ENCODE peak calls at places on chromosomes 3 and 15, in four cellular contexts. X, A, V and W are unnamed samples.

GRCh38 chr3:154967090-154967489 is 113.0 kb upstream of the MME start:
- DNase-seq in V (no peak), X (no peak), A (no peak), W (no peak)

GRCh38 chr15:68210821-68211655 is 5.9 kb upstream of the CALML4 start:
- DNase-seq in A (no peak), X (no peak), V (peak), W (peak)

GRCh38 chr15:41494922-41495735 is 1.5 kb downstream of the ITPKA start:
- DNase-seq in X (no peak), A (no peak), V (no peak), W (no peak)

GRCh38 chr3:189490749-189491148 is 140.4 kb upstream of the TP63 start:
- DNase-seq in X (no peak), V (no peak), A (no peak), W (no peak)

GRCh38 chr3:180322829-180323228 is 279.1 kb upstream of the TTC14 start:
- DNase-seq in A (no peak), X (no peak), V (no peak), W (no peak)

GRCh38 chr3:10468611-10469354 is 36.6 kb downstream of the ATP2B2 start:
- DNase-seq in A (no peak), X (no peak), V (no peak), W (no peak)

GRCh38 chr3:31077826-31078225 is 183.4 kb upstream of the GADL1 start:
- DNase-seq in V (no peak), A (no peak), X (no peak), W (no peak)

GRCh38 chr3:42071720-42072582 is 19.2 kb upstream of the TRAK1 start:
- DNase-seq in A (no peak), X (peak), V (peak), W (no peak)

GRCh38 chr3:20930034-20930433 is 744.0 kb upstream of the SGO1 start:
- DNase-seq in A (no peak), X (no peak), V (peak), W (peak)

GRCh38 chr15:53987480-53987879 is 9.2 kb downstream of the UNC13C start:
- DNase-seq in X (no peak), A (no peak), V (no peak), W (no peak)

GRCh38 chr3:149215474-149215873 is 6.2 kb downstream of the CP start:
- DNase-seq in V (no peak), X (peak), A (no peak), W (no peak)

GRCh38 chr15:89998141-89998661 is 2.9 kb upstream of the ZNF710 start:
- DNase-seq in X (peak), A (no peak), V (no peak), W (peak)

GRCh38 chr15:81098884-81099601 is 35.0 kb upstream of the CFAP161 start:
- DNase-seq in V (no peak), X (no peak), A (no peak), W (peak)

GRCh38 chr3:12632523-12632922 is 31.4 kb downstream of the RAF1 start:
- DNase-seq in V (no peak), A (no peak), X (no peak), W (peak)

GRCh38 chr3:149489060-149489690 is 14.7 kb downstream of the TM4SF4 start:
- DNase-seq in X (no peak), A (no peak), V (peak), W (peak)

GRCh38 chr3:74663178-74663577 is 48.7 kb upstream of the CNTN3 start:
- DNase-seq in A (no peak), X (no peak), V (no peak), W (no peak)

GRCh38 chr3:50890688-50891344 is 216.1 kb downstream of the DOCK3 start:
- DNase-seq in A (no peak), X (no peak), V (no peak), W (no peak)

GRCh38 chr3:124878561-124879394 is 8.4 kb downstream of the ITGB5 start:
- DNase-seq in X (peak), V (no peak), A (no peak), W (peak)

GRCh38 chr15:77568960-77569646 is 63.6 kb downstream of the LINGO1 start:
- DNase-seq in A (no peak), V (peak), X (peak), W (no peak)

GRCh38 chr15:42457445-42458442 is 33.2 kb downstream of the ZNF106 start:
- DNase-seq in V (no peak), A (peak), X (no peak), W (no peak)

GRCh38 chr3:45929042-45929679 is 14.1 kb upstream of the CXCR6 start:
- DNase-seq in A (no peak), V (peak), X (peak), W (peak)

GRCh38 chr3:133575121-133575520 is 1.6 kb downstream of the CDV3 start:
- DNase-seq in X (no peak), V (no peak), A (peak), W (no peak)

GRCh38 chr3:133583396-133583795 is 9.9 kb downstream of the CDV3 start:
- DNase-seq in X (no peak), A (no peak), V (no peak), W (no peak)

GRCh38 chr3:133576169-133576568 is 2.7 kb downstream of the CDV3 start:
- DNase-seq in V (no peak), A (no peak), X (no peak), W (no peak)

GRCh38 chr3:133574260-133574881 is 885 bp downstream of the CDV3 start:
- DNase-seq in A (peak), V (peak), X (peak), W (peak)

DNA sequence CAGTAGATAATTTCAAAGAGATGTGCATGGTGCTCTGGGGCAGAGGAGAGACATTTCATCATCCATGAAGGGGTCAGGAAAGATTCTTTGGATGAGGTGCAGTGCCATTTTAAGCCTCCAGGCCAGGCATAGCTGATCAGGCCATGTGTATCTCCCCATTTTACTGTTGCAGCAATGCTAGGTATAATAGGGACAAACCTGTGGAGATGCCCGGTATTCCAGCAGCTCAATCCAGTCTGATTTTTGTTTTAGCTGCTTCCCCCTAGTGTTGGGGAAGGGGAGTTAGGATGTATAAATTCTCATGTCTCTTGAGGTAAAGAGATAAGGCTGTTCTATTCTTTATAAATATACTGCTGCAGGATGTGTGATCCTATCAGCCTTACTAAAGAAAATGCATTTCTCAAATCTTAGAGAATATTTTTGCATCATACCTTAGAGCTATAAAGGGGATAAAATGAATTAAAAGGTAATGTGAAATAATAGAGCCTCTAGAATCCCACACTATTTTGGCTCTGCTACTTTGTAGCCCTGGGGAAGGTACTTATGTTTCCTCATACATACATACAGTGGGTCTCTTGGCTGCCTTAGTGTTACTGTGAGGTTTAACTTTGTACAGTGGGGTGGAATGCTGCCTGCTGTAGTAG is 5.2 kb downstream of the CDV3 start:
- DNase-seq in V (peak), X (peak), A (no peak), W (peak)
- TF ChIP-seq TARDBP in V (no peak), X (no peak), A (no peak), W (no peak)

DNA sequence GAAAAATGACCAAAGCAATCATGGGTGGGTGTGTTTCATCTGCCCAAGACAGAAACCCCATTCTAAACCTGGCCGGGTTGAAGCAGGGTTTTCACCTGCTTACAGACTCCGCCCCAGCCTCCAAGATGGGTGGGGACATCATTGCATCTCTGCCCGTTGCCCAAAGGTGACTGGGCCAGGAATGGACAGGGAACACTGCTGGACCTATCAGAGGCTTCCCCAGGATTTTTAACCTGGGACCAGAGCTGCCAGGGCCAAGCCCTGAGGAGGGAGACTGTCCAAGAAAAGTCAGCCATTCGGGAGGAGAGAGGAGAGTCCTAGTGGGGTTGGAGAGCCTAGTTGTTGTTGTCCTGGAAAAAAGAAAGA is 109.7 kb upstream of the ALDH1A3 start:
- DNase-seq in X (no peak), A (no peak), V (no peak), W (no peak)
- TF ChIP-seq TARDBP in X (no peak), A (no peak), V (no peak), W (no peak)

GRCh38 chr15:91407237-91407889 is 307.3 kb downstream of the SV2B start:
- DNase-seq in V (no peak), X (no peak), A (no peak), W (no peak)
- TF ChIP-seq TARDBP in V (no peak), X (no peak), A (no peak), W (no peak)

GRCh38 chr3:161567962-161568361 is 71.4 kb downstream of the OTOL1 start:
- DNase-seq in A (no peak), V (no peak), X (no peak), W (no peak)
- TF ChIP-seq TARDBP in A (no peak), V (no peak), X (no peak), W (no peak)